ENCODE peak calls at places on chromosomes 6 and 20, in seven cellular contexts. One of them, this sample, is unnamed.

GRCh38 chr6:70398783-70399730 is 14.3 kb upstream of the FAM135A start:
- DNase-seq in K562: peak
- DNase-seq in SK-N-SH: no peak
- DNase-seq in GM12892: no peak
- DNase-seq in HepG2: peak
- DNase-seq in H1: no peak
- DNase-seq in GM12878: no peak
- DNase-seq in this sample: no peak

GRCh38 chr6:45196121-45196520 is 132.0 kb upstream of the RUNX2 start:
- DNase-seq in GM12878: no peak
- DNase-seq in GM12892: no peak
- DNase-seq in K562: no peak
- DNase-seq in H1: no peak
- DNase-seq in HepG2: no peak
- DNase-seq in SK-N-SH: no peak
- DNase-seq in this sample: no peak

GRCh38 chr20:50221501-50222323 is 31.1 kb downstream of the CEBPB start:
- DNase-seq in K562: no peak
- DNase-seq in HepG2: no peak
- DNase-seq in SK-N-SH: no peak
- DNase-seq in H1: no peak
- DNase-seq in GM12878: no peak
- DNase-seq in GM12892: no peak
- DNase-seq in this sample: no peak

GRCh38 chr6:26754212-26754611 is 94.7 kb upstream of the ZNF322 start:
- DNase-seq in HepG2: no peak
- DNase-seq in GM12878: no peak
- DNase-seq in SK-N-SH: no peak
- DNase-seq in H1: no peak
- DNase-seq in K562: no peak
- DNase-seq in GM12892: no peak
- DNase-seq in this sample: no peak

GRCh38 chr6:145310116-145310515 is 425.2 kb downstream of the EPM2A start:
- DNase-seq in SK-N-SH: no peak
- DNase-seq in GM12892: no peak
- DNase-seq in GM12878: no peak
- DNase-seq in HepG2: no peak
- DNase-seq in H1: no peak
- DNase-seq in K562: no peak
- DNase-seq in this sample: no peak

GRCh38 chr6:151241853-151242252 is 2.1 kb downstream of the AKAP12 start:
- DNase-seq in GM12892: no peak
- DNase-seq in GM12878: no peak
- DNase-seq in K562: no peak
- DNase-seq in SK-N-SH: no peak
- DNase-seq in HepG2: no peak
- DNase-seq in H1: no peak
- DNase-seq in this sample: no peak

GRCh38 chr6:129131282-129131681 is 248.3 kb downstream of the LAMA2 start:
- DNase-seq in HepG2: no peak
- DNase-seq in GM12878: no peak
- DNase-seq in SK-N-SH: no peak
- DNase-seq in GM12892: no peak
- DNase-seq in K562: no peak
- DNase-seq in H1: no peak
- DNase-seq in this sample: no peak

GRCh38 chr20:46607849-46608497 is 43.3 kb downstream of the SLC13A3 start:
- DNase-seq in GM12892: no peak
- DNase-seq in HepG2: peak
- DNase-seq in H1: no peak
- DNase-seq in SK-N-SH: no peak
- DNase-seq in K562: no peak
- DNase-seq in GM12878: no peak
- DNase-seq in this sample: no peak

GRCh38 chr20:37386505-37387201 is 40.7 kb downstream of the SRC start:
- DNase-seq in GM12892: no peak
- DNase-seq in H1: no peak
- DNase-seq in SK-N-SH: peak
- DNase-seq in HepG2: no peak
- DNase-seq in K562: peak
- DNase-seq in GM12878: no peak
- DNase-seq in this sample: no peak

GRCh38 chr6:101116337-101116736 is 235.2 kb upstream of the ASCC3 start:
- DNase-seq in HepG2: no peak
- DNase-seq in GM12892: no peak
- DNase-seq in GM12878: no peak
- DNase-seq in SK-N-SH: no peak
- DNase-seq in K562: no peak
- DNase-seq in H1: no peak
- DNase-seq in this sample: no peak

GRCh38 chr6:13575377-13575775 is 975 bp downstream of the SIRT5 start:
- DNase-seq in K562: no peak
- DNase-seq in HepG2: no peak
- DNase-seq in GM12878: no peak
- DNase-seq in GM12892: no peak
- DNase-seq in SK-N-SH: no peak
- DNase-seq in H1: no peak
- DNase-seq in this sample: no peak
- TF ChIP-seq TAF1 in K562: no peak
- TF ChIP-seq TAF1 in HepG2: no peak
- TF ChIP-seq TAF1 in GM12878: no peak
- TF ChIP-seq TAF1 in GM12892: no peak
- TF ChIP-seq TAF1 in SK-N-SH: no peak
- TF ChIP-seq TAF1 in H1: no peak
- TF ChIP-seq TAF1 in this sample: no peak

GRCh38 chr20:32165836-32166545 is 41.6 kb downstream of the PLAGL2 start:
- DNase-seq in H1: no peak
- DNase-seq in GM12892: no peak
- DNase-seq in K562: no peak
- DNase-seq in GM12878: no peak
- DNase-seq in SK-N-SH: no peak
- DNase-seq in HepG2: no peak
- DNase-seq in this sample: no peak

GRCh38 chr20:32163951-32164350 is 43.6 kb downstream of the PLAGL2 start:
- DNase-seq in K562: no peak
- DNase-seq in GM12892: no peak
- DNase-seq in H1: no peak
- DNase-seq in GM12878: no peak
- DNase-seq in HepG2: no peak
- DNase-seq in SK-N-SH: no peak
- DNase-seq in this sample: no peak

GRCh38 chr20:32164984-32165735 is 42.4 kb downstream of the PLAGL2 start:
- DNase-seq in K562: no peak
- DNase-seq in GM12892: no peak
- DNase-seq in H1: no peak
- DNase-seq in SK-N-SH: no peak
- DNase-seq in HepG2: no peak
- DNase-seq in GM12878: no peak
- DNase-seq in this sample: no peak

GRCh38 chr20:32167552-32167951 is 40.0 kb downstream of the PLAGL2 start:
- DNase-seq in SK-N-SH: no peak
- DNase-seq in H1: no peak
- DNase-seq in GM12878: no peak
- DNase-seq in K562: no peak
- DNase-seq in HepG2: no peak
- DNase-seq in GM12892: no peak
- DNase-seq in this sample: no peak

GRCh38 chr20:32168184-32168910 is 39.2 kb downstream of the PLAGL2 start:
- DNase-seq in H1: no peak
- DNase-seq in GM12892: no peak
- DNase-seq in HepG2: peak
- DNase-seq in GM12878: no peak
- DNase-seq in SK-N-SH: no peak
- DNase-seq in K562: no peak
- DNase-seq in this sample: no peak
- TF ChIP-seq TAF1 in H1: peak
- TF ChIP-seq TAF1 in GM12892: no peak
- TF ChIP-seq TAF1 in HepG2: no peak
- TF ChIP-seq TAF1 in GM12878: no peak
- TF ChIP-seq TAF1 in SK-N-SH: no peak
- TF ChIP-seq TAF1 in K562: no peak
- TF ChIP-seq TAF1 in this sample: no peak

GRCh38 chr20:62543470-62544302 is 67.9 kb upstream of the GATA5 start:
- DNase-seq in K562: no peak
- DNase-seq in H1: no peak
- DNase-seq in GM12878: no peak
- DNase-seq in HepG2: peak
- DNase-seq in GM12892: no peak
- DNase-seq in SK-N-SH: no peak
- DNase-seq in this sample: no peak
- TF ChIP-seq TAF1 in K562: no peak
- TF ChIP-seq TAF1 in H1: no peak
- TF ChIP-seq TAF1 in GM12878: no peak
- TF ChIP-seq TAF1 in HepG2: no peak
- TF ChIP-seq TAF1 in GM12892: no peak
- TF ChIP-seq TAF1 in SK-N-SH: no peak
- TF ChIP-seq TAF1 in this sample: no peak

GRCh38 chr6:106927531-106928398 is 46.8 kb downstream of the CD24 start:
- DNase-seq in H1: peak
- DNase-seq in GM12892: no peak
- DNase-seq in K562: peak
- DNase-seq in GM12878: no peak
- DNase-seq in HepG2: peak
- DNase-seq in SK-N-SH: no peak
- DNase-seq in this sample: no peak
- TF ChIP-seq TAF1 in H1: no peak
- TF ChIP-seq TAF1 in GM12892: no peak
- TF ChIP-seq TAF1 in K562: no peak
- TF ChIP-seq TAF1 in GM12878: no peak
- TF ChIP-seq TAF1 in HepG2: no peak
- TF ChIP-seq TAF1 in SK-N-SH: no peak
- TF ChIP-seq TAF1 in this sample: no peak

DNA sequence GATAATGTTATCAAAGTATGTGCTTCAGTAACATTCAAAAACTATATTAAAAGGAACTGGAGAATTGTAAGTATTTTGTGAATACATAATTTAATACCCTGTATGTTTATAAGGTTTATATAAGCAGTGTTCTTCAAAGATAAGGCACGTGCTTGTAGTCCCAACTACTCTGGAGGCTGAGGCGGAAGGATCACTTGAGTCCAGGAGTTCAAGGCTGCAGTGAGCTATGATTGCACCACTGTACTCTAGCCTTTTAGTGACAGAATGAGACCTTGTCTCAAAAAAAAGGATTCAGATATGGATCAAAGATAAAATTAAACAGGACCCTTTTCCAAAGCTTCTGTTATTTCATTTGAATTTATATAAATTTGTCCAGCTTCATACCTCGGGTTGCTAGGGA is 17.2 kb downstream of the CSE1L start:
- DNase-seq in GM12878: no peak
- DNase-seq in K562: no peak
- DNase-seq in SK-N-SH: no peak
- DNase-seq in HepG2: no peak
- DNase-seq in GM12892: no peak
- DNase-seq in H1: no peak
- DNase-seq in this sample: no peak
- TF ChIP-seq TAF1 in GM12878: no peak
- TF ChIP-seq TAF1 in K562: no peak
- TF ChIP-seq TAF1 in SK-N-SH: no peak
- TF ChIP-seq TAF1 in HepG2: no peak
- TF ChIP-seq TAF1 in GM12892: no peak
- TF ChIP-seq TAF1 in H1: no peak
- TF ChIP-seq TAF1 in this sample: no peak

GRCh38 chr6:14397518-14397901 is 279.9 kb downstream of the CD83 start:
- DNase-seq in K562: no peak
- DNase-seq in HepG2: no peak
- DNase-seq in SK-N-SH: no peak
- DNase-seq in GM12878: no peak
- DNase-seq in H1: no peak
- DNase-seq in GM12892: no peak
- DNase-seq in this sample: no peak

GRCh38 chr6:14398953-14399352 is 281.4 kb downstream of the CD83 start:
- DNase-seq in GM12878: no peak
- DNase-seq in H1: no peak
- DNase-seq in K562: no peak
- DNase-seq in GM12892: no peak
- DNase-seq in HepG2: no peak
- DNase-seq in SK-N-SH: no peak
- DNase-seq in this sample: no peak

GRCh38 chr6:14396392-14396791 is 278.8 kb downstream of the CD83 start:
- DNase-seq in K562: no peak
- DNase-seq in GM12892: no peak
- DNase-seq in SK-N-SH: no peak
- DNase-seq in HepG2: no peak
- DNase-seq in GM12878: no peak
- DNase-seq in H1: no peak
- DNase-seq in this sample: no peak

GRCh38 chr6:14399635-14400034 is 282.1 kb downstream of the CD83 start:
- DNase-seq in GM12878: no peak
- DNase-seq in K562: no peak
- DNase-seq in GM12892: no peak
- DNase-seq in H1: no peak
- DNase-seq in HepG2: no peak
- DNase-seq in SK-N-SH: no peak
- DNase-seq in this sample: no peak

GRCh38 chr6:14396826-14397517 is 279.4 kb downstream of the CD83 start:
- DNase-seq in K562: no peak
- DNase-seq in GM12878: no peak
- DNase-seq in GM12892: peak
- DNase-seq in H1: peak
- DNase-seq in SK-N-SH: no peak
- DNase-seq in HepG2: no peak
- DNase-seq in this sample: peak
- TF ChIP-seq TAF1 in K562: no peak
- TF ChIP-seq TAF1 in GM12878: no peak
- TF ChIP-seq TAF1 in GM12892: no peak
- TF ChIP-seq TAF1 in H1: no peak
- TF ChIP-seq TAF1 in SK-N-SH: no peak
- TF ChIP-seq TAF1 in HepG2: no peak
- TF ChIP-seq TAF1 in this sample: no peak

GRCh38 chr20:23774081-23774480 is 23.3 kb upstream of the CST1 start:
- DNase-seq in GM12892: no peak
- DNase-seq in K562: no peak
- DNase-seq in H1: no peak
- DNase-seq in SK-N-SH: no peak
- DNase-seq in HepG2: no peak
- DNase-seq in GM12878: no peak
- DNase-seq in this sample: no peak

GRCh38 chr20:23773579-23773978 is 22.8 kb upstream of the CST1 start:
- DNase-seq in K562: no peak
- DNase-seq in HepG2: no peak
- DNase-seq in GM12892: no peak
- DNase-seq in H1: no peak
- DNase-seq in SK-N-SH: no peak
- DNase-seq in GM12878: no peak
- DNase-seq in this sample: no peak

GRCh38 chr20:23770384-23770783 is 19.6 kb upstream of the CST1 start:
- DNase-seq in HepG2: no peak
- DNase-seq in K562: no peak
- DNase-seq in GM12892: no peak
- DNase-seq in GM12878: no peak
- DNase-seq in H1: no peak
- DNase-seq in SK-N-SH: no peak
- DNase-seq in this sample: no peak

GRCh38 chr20:23773127-23773526 is 22.4 kb upstream of the CST1 start:
- DNase-seq in GM12878: no peak
- DNase-seq in SK-N-SH: no peak
- DNase-seq in K562: no peak
- DNase-seq in H1: no peak
- DNase-seq in GM12892: no peak
- DNase-seq in HepG2: no peak
- DNase-seq in this sample: no peak

GRCh38 chr20:23776067-23776771 is 25.5 kb upstream of the CST1 start:
- DNase-seq in K562: no peak
- DNase-seq in H1: no peak
- DNase-seq in GM12892: no peak
- DNase-seq in SK-N-SH: no peak
- DNase-seq in GM12878: no peak
- DNase-seq in HepG2: no peak
- DNase-seq in this sample: no peak
- TF ChIP-seq TAF1 in K562: no peak
- TF ChIP-seq TAF1 in H1: no peak
- TF ChIP-seq TAF1 in GM12892: no peak
- TF ChIP-seq TAF1 in SK-N-SH: no peak
- TF ChIP-seq TAF1 in GM12878: no peak
- TF ChIP-seq TAF1 in HepG2: no peak
- TF ChIP-seq TAF1 in this sample: no peak